ENCODE peak calls at places on chromosomes 1 and 21, in four cellular contexts. S is GM12892, A is NCI-H1092 treated with DMSO at 0.1 percent for 48 hours, E is RWPE1. B is an unnamed sample.

GRCh38 chr21:43868461-43868860 is 3.4 kb downstream of the AGPAT3 start:
- DNase-seq in S (no peak), A (no peak), E (peak; percentile 62), B (no peak)

GRCh38 chr1:29389533-29390041 is 153.3 kb downstream of the PTPRU start:
- DNase-seq in S (no peak), A (no peak), E (no peak), B (no peak)

GRCh38 chr1:150194381-150195031 is 41.4 kb downstream of the ANP32E start:
- DNase-seq in S (no peak), A (no peak), E (no peak), B (no peak)

GRCh38 chr21:26814374-26814773 is 30.8 kb downstream of the ADAMTS1 start:
- DNase-seq in S (no peak), A (no peak), E (no peak), B (no peak)

GRCh38 chr1:160315359-160315758 is 27.7 kb downstream of the COPA start:
- DNase-seq in S (no peak), A (no peak), E (no peak), B (no peak)

GRCh38 chr1:206909167-206909882 is 12.1 kb downstream of the IL24 start:
- DNase-seq in S (no peak), A (peak; percentile 65), E (peak; percentile 86), B (no peak)

GRCh38 chr1:62336638-62337534 is 17.7 kb upstream of the KANK4 start:
- DNase-seq in S (no peak), A (no peak), E (no peak), B (no peak)

GRCh38 chr1:223712184-223712855 is at the start of gene CAPN2:
- DNase-seq in S (peak; percentile 71), A (peak; percentile 46), E (peak; percentile 88), B (no peak)

GRCh38 chr1:243230914-243231313 is 24.2 kb downstream of the CEP170 start:
- DNase-seq in S (no peak), A (peak; percentile 70), E (peak; percentile 25), B (no peak)

GRCh38 chr1:180950321-180950720 is 37.6 kb downstream of the KIAA1614 start:
- DNase-seq in S (no peak), A (no peak), E (no peak), B (no peak)

GRCh38 chr1:30008998-30009657 is 714.3 kb downstream of the MATN1 start:
- DNase-seq in S (no peak), A (no peak), E (peak; percentile 13), B (no peak)

GRCh38 chr21:26099610-26100219 is 70.9 kb downstream of the APP start:
- DNase-seq in S (no peak), A (peak; percentile 59), E (peak; percentile 21), B (no peak)

GRCh38 chr1:158978730-158979129 is 31.0 kb upstream of the IFI16 start:
- DNase-seq in S (no peak), A (no peak), E (no peak), B (no peak)

GRCh38 chr1:24952413-24952841 is 22.4 kb upstream of the RUNX3 start:
- DNase-seq in S (no peak), A (no peak), E (no peak), B (peak; percentile 40)

GRCh38 chr21:15999741-16000140 is 270.0 kb downstream of the USP25 start:
- DNase-seq in S (no peak), A (no peak), E (no peak), B (no peak)

GRCh38 chr1:173149887-173150286 is 57.2 kb downstream of the TNFSF4 start:
- DNase-seq in S (no peak), A (no peak), E (peak; percentile 79), B (no peak)

GRCh38 chr1:157496121-157496526 is 56.2 kb downstream of the FCRL5 start:
- DNase-seq in S (no peak), A (peak; percentile 27), E (peak; percentile 41), B (no peak)

GRCh38 chr1:79749607-79750006 is 743.1 kb upstream of the ADGRL4 start:
- DNase-seq in S (no peak), A (no peak), E (no peak), B (no peak)

GRCh38 chr21:36709868-36710728 is 11.2 kb downstream of the SIM2 start:
- DNase-seq in S (no peak), A (no peak), E (no peak), B (no peak)

GRCh38 chr1:25874635-25875153 is 814 bp downstream of the PAQR7 start:
- DNase-seq in S (no peak), A (no peak), E (no peak), B (no peak)

GRCh38 chr1:14739433-14739832 is 140.9 kb downstream of the KAZN start:
- DNase-seq in S (no peak), A (no peak), E (no peak), B (no peak)

GRCh38 chr1:53117836-53118235 is 24.6 kb downstream of the SLC1A7 start:
- DNase-seq in S (no peak), A (no peak), E (no peak), B (no peak)

B was measured in keratinocyte.